ENCODE peak calls at places on chromosome 20, in seven cellular contexts. F, P, N, K, I, X and Y are unnamed samples.

GRCh38 chr20:7010584-7010983 is 243.1 kb downstream of the BMP2 start:
- DNase-seq in N (peak), P (no peak), K (no peak), X (peak), F (no peak), I (no peak), Y (no peak)

GRCh38 chr20:50366270-50367103 is 143.7 kb upstream of the PTPN1 start:
- DNase-seq in I (no peak), P (no peak), K (no peak), N (peak), X (peak), F (no peak), Y (peak)

GRCh38 chr20:51275181-51275580 is 252.3 kb upstream of the KCNG1 start:
- DNase-seq in F (no peak), P (no peak), N (no peak), I (no peak), X (no peak), K (no peak), Y (no peak)

GRCh38 chr20:24879875-24880274 is 69.2 kb upstream of the CST7 start:
- DNase-seq in F (no peak), N (no peak), X (no peak), K (no peak), P (no peak), I (no peak), Y (no peak)

GRCh38 chr20:8132632-8133587 is 844 bp downstream of the PLCB1 start:
- DNase-seq in P (no peak), K (peak), X (peak), F (no peak), N (peak), I (no peak), Y (peak)

GRCh38 chr20:51696304-51697118 is 71.7 kb downstream of the ATP9A start:
- DNase-seq in K (no peak), N (peak), X (peak), I (no peak), F (no peak), P (no peak), Y (peak)

GRCh38 chr20:21361266-21361665 is 36.1 kb downstream of the NKX2-4 start:
- DNase-seq in P (no peak), F (no peak), K (no peak), X (peak), N (peak), I (no peak), Y (no peak)

GRCh38 chr20:11170025-11170424 is 496.2 kb upstream of the JAG1 start:
- DNase-seq in N (no peak), I (no peak), F (no peak), P (no peak), K (no peak), X (peak), Y (no peak)

GRCh38 chr20:35600176-35600995 is 15.2 kb upstream of the SPAG4 start:
- DNase-seq in P (peak), K (no peak), X (no peak), F (peak), I (no peak), N (no peak), Y (no peak)

GRCh38 chr20:36266189-36266588 is 29.9 kb downstream of the AAR2 start:
- DNase-seq in I (no peak), X (no peak), P (no peak), F (no peak), K (no peak), N (no peak), Y (no peak)

GRCh38 chr20:31475472-31476312 is 604 bp downstream of the REM1 start:
- DNase-seq in X (no peak), P (no peak), I (no peak), K (no peak), F (no peak), N (no peak), Y (peak)

GRCh38 chr20:50855498-50856474 is 60.9 kb downstream of the BCAS4 start:
- DNase-seq in F (no peak), X (no peak), N (no peak), I (peak), K (no peak), P (no peak), Y (no peak)

GRCh38 chr20:60420676-60421229 is 462.5 kb downstream of the CDH26 start:
- DNase-seq in P (no peak), N (no peak), F (no peak), K (no peak), I (no peak), X (no peak), Y (peak)

GRCh38 chr20:728022-728944 is 40.0 kb downstream of the SLC52A3 start:
- DNase-seq in I (peak), K (no peak), F (peak), P (peak), X (peak), N (peak), Y (no peak)

GRCh38 chr20:1792274-1792673 is 102.9 kb upstream of the SIRPA start:
- DNase-seq in K (no peak), X (no peak), F (no peak), I (no peak), N (no peak), P (no peak), Y (no peak)

GRCh38 chr20:58084966-58085365 is 143.5 kb downstream of the ANKRD60 start:
- DNase-seq in K (no peak), P (no peak), F (no peak), I (no peak), N (no peak), X (no peak), Y (no peak)

GRCh38 chr20:90651-91050 is 3.2 kb downstream of the DEFB125 start:
- DNase-seq in X (no peak), K (no peak), I (no peak), F (no peak), P (no peak), N (no peak), Y (no peak)

GRCh38 chr20:658731-659291 is 5.8 kb upstream of the SRXN1 start:
- DNase-seq in N (no peak), F (no peak), P (no peak), K (no peak), I (no peak), X (no peak), Y (no peak)

GRCh38 chr20:7257719-7258466 is 490.4 kb downstream of the BMP2 start:
- DNase-seq in F (no peak), N (no peak), K (no peak), X (no peak), I (no peak), P (no peak), Y (no peak)

GRCh38 chr20:46011631-46012482 is 3.1 kb downstream of the MMP9 start:
- DNase-seq in I (peak), K (no peak), X (peak), F (peak), P (no peak), N (peak), Y (no peak)

GRCh38 chr20:46176744-46177378 is 58.7 kb downstream of the CD40 start:
- DNase-seq in N (no peak), I (no peak), P (no peak), K (no peak), X (no peak), F (no peak), Y (no peak)

GRCh38 chr20:47971321-47971781 is 186.1 kb upstream of the SULF2 start:
- DNase-seq in N (no peak), X (no peak), K (no peak), P (no peak), I (no peak), F (no peak), Y (no peak)

GRCh38 chr20:31566658-31567379 is 38.3 kb upstream of the ID1 start:
- DNase-seq in F (no peak), N (no peak), X (no peak), I (no peak), K (no peak), P (no peak), Y (no peak)

GRCh38 chr20:47272893-47273590 is 83.5 kb downstream of the ZMYND8 start:
- DNase-seq in P (peak), N (peak), I (peak), F (peak), X (peak), K (no peak), Y (no peak)

GRCh38 chr20:54497931-54498718 is 22.7 kb downstream of the DOK5 start:
- DNase-seq in P (no peak), I (no peak), N (no peak), F (no peak), K (no peak), X (peak), Y (no peak)

GRCh38 chr20:43983904-43984361 is 69.3 kb downstream of the TOX2 start:
- DNase-seq in F (no peak), X (peak), P (no peak), K (no peak), N (no peak), I (no peak), Y (no peak)

GRCh38 chr20:43731469-43731868 is 4.7 kb upstream of the GTSF1L start:
- DNase-seq in K (no peak), I (no peak), X (peak), P (no peak), N (peak), F (no peak), Y (no peak)

GRCh38 chr20:63071541-63072181 is 64.9 kb upstream of the BHLHE23 start:
- DNase-seq in K (no peak), F (peak), P (no peak), I (peak), X (peak), N (peak), Y (peak)

GRCh38 chr20:47336013-47336754 is 20.3 kb downstream of the ZMYND8 start:
- DNase-seq in I (no peak), F (no peak), X (peak), P (no peak), N (peak), K (no peak), Y (peak)

GRCh38 chr20:57665589-57665971 is 44.2 kb downstream of the PMEPA1 start:
- DNase-seq in X (no peak), P (no peak), N (no peak), K (no peak), F (no peak), I (no peak), Y (no peak)

GRCh38 chr20:24817351-24817750 is 131.7 kb upstream of the CST7 start:
- DNase-seq in K (no peak), I (no peak), P (no peak), X (no peak), F (no peak), N (no peak), Y (peak)

GRCh38 chr20:57220187-57221165 is 46.0 kb downstream of the BMP7 start:
- DNase-seq in P (no peak), K (no peak), N (no peak), I (no peak), X (no peak), F (no peak), Y (no peak)

GRCh38 chr20:48983423-48984400 is 62.2 kb downstream of the ARFGEF2 start:
- DNase-seq in I (peak), F (no peak), X (peak), K (no peak), N (peak), P (no peak), Y (no peak)

GRCh38 chr20:48984575-48985219 is 61.4 kb upstream of the CSE1L start:
- DNase-seq in P (no peak), I (no peak), N (no peak), X (no peak), F (no peak), K (no peak), Y (no peak)

GRCh38 chr20:48990467-48990866 is 55.6 kb upstream of the CSE1L start:
- DNase-seq in P (no peak), N (no peak), X (no peak), K (no peak), I (no peak), F (no peak), Y (no peak)

GRCh38 chr20:48986899-48987298 is 59.2 kb upstream of the CSE1L start:
- DNase-seq in F (no peak), K (no peak), N (no peak), I (no peak), X (peak), P (no peak), Y (no peak)
- TF ChIP-seq CTCF in F (no peak), K (peak), N (no peak), I (peak), X (peak), P (peak), Y (peak)

GRCh38 chr20:32567384-32568178 is 17.6 kb downstream of the NOL4L start:
- DNase-seq in F (no peak), K (no peak), I (no peak), N (no peak), P (no peak), X (no peak), Y (no peak)
- TF ChIP-seq CTCF in F (no peak), K (no peak), I (no peak), N (no peak), P (no peak), X (no peak), Y (no peak)

GRCh38 chr20:13610205-13610604 is 28.5 kb downstream of the TASP1 start:
- DNase-seq in I (no peak), N (no peak), P (peak), F (no peak), K (no peak), X (peak), Y (no peak)
- TF ChIP-seq CTCF in I (no peak), N (no peak), P (peak), F (peak), K (peak), X (no peak), Y (no peak)

GRCh38 chr20:19593762-19594161 is 164.3 kb upstream of the RIN2 start:
- DNase-seq in N (no peak), I (no peak), X (no peak), K (no peak), P (no peak), F (no peak), Y (no peak)

GRCh38 chr20:19589731-19590362 is 168.2 kb upstream of the RIN2 start:
- DNase-seq in F (no peak), I (no peak), P (no peak), N (no peak), X (no peak), K (no peak), Y (no peak)

GRCh38 chr20:19590382-19590781 is 167.7 kb upstream of the RIN2 start:
- DNase-seq in X (no peak), I (no peak), F (no peak), K (no peak), N (no peak), P (no peak), Y (no peak)

GRCh38 chr20:19583532-19584175 is 174.4 kb upstream of the RIN2 start:
- DNase-seq in I (peak), F (peak), N (peak), X (peak), P (peak), K (peak), Y (peak)

GRCh38 chr20:19588731-19589130 is 169.3 kb upstream of the RIN2 start:
- DNase-seq in I (no peak), P (no peak), K (no peak), N (no peak), F (no peak), X (no peak), Y (no peak)
- TF ChIP-seq CTCF in I (no peak), P (no peak), K (no peak), N (no peak), F (no peak), X (no peak), Y (no peak)